ENCODE peak calls at places on chromosomes 12 and 14, in seven cellular contexts. One of them, this sample, is unnamed.

GRCh38 chr12:20220339-20220738 is 148.0 kb upstream of the PDE3A start:
- DNase-seq in activated T-helper 1 cell treated with anti-CD3 and anti-CD28 coated beads, Interleukin-12 subunit alpha, Interleukin-12 subunit beta, Interleukin-2, Interleukin-4 antibody, amounts not matched to agents 30 ng/mL and 10 ng/mL and 1 ng/mL, durations not matched to agents 14 hours and 24 hours and 36 hours: no peak
- DNase-seq in IMR-90: peak; percentile 34
- DNase-seq in NAMALWA: peak; percentile 47
- DNase-seq in NCI-H1436: no peak
- DNase-seq in KG1: no peak
- DNase-seq in brain pericyte: peak; percentile 22
- DNase-seq in this sample: no peak

GRCh38 chr14:31106768-31107167 is 80.6 kb upstream of the STRN3 start:
- DNase-seq in activated T-helper 1 cell treated with anti-CD3 and anti-CD28 coated beads, Interleukin-12 subunit alpha, Interleukin-12 subunit beta, Interleukin-2, Interleukin-4 antibody, amounts not matched to agents 30 ng/mL and 10 ng/mL and 1 ng/mL, durations not matched to agents 14 hours and 24 hours and 36 hours: no peak
- DNase-seq in IMR-90: peak; percentile 56
- DNase-seq in NAMALWA: no peak
- DNase-seq in NCI-H1436: no peak
- DNase-seq in KG1: no peak
- DNase-seq in brain pericyte: no peak
- DNase-seq in this sample: no peak

GRCh38 chr14:104440297-104440956 is 139.1 kb upstream of the C14orf180 start:
- DNase-seq in activated T-helper 1 cell treated with anti-CD3 and anti-CD28 coated beads, Interleukin-12 subunit alpha, Interleukin-12 subunit beta, Interleukin-2, Interleukin-4 antibody, amounts not matched to agents 30 ng/mL and 10 ng/mL and 1 ng/mL, durations not matched to agents 14 hours and 24 hours and 36 hours: no peak
- DNase-seq in IMR-90: no peak
- DNase-seq in NAMALWA: no peak
- DNase-seq in NCI-H1436: no peak
- DNase-seq in KG1: no peak
- DNase-seq in brain pericyte: no peak
- DNase-seq in this sample: no peak

GRCh38 chr12:58148405-58148804 is 207.0 kb downstream of the ATP23 start:
- DNase-seq in activated T-helper 1 cell treated with anti-CD3 and anti-CD28 coated beads, Interleukin-12 subunit alpha, Interleukin-12 subunit beta, Interleukin-2, Interleukin-4 antibody, amounts not matched to agents 30 ng/mL and 10 ng/mL and 1 ng/mL, durations not matched to agents 14 hours and 24 hours and 36 hours: no peak
- DNase-seq in IMR-90: peak; percentile 49
- DNase-seq in NAMALWA: peak; percentile 6
- DNase-seq in NCI-H1436: no peak
- DNase-seq in KG1: no peak
- DNase-seq in brain pericyte: no peak
- DNase-seq in this sample: peak; percentile 12

GRCh38 chr12:79927772-79928474 is 7.0 kb downstream of the PPP1R12A start:
- DNase-seq in activated T-helper 1 cell treated with anti-CD3 and anti-CD28 coated beads, Interleukin-12 subunit alpha, Interleukin-12 subunit beta, Interleukin-2, Interleukin-4 antibody, amounts not matched to agents 30 ng/mL and 10 ng/mL and 1 ng/mL, durations not matched to agents 14 hours and 24 hours and 36 hours: peak; percentile 38
- DNase-seq in IMR-90: peak; percentile 23
- DNase-seq in NAMALWA: peak; percentile 39
- DNase-seq in NCI-H1436: no peak
- DNase-seq in KG1: no peak
- DNase-seq in brain pericyte: no peak
- DNase-seq in this sample: no peak

GRCh38 chr14:35366521-35366976 is 38.0 kb downstream of the NFKBIA start:
- DNase-seq in activated T-helper 1 cell treated with anti-CD3 and anti-CD28 coated beads, Interleukin-12 subunit alpha, Interleukin-12 subunit beta, Interleukin-2, Interleukin-4 antibody, amounts not matched to agents 30 ng/mL and 10 ng/mL and 1 ng/mL, durations not matched to agents 14 hours and 24 hours and 36 hours: no peak
- DNase-seq in IMR-90: no peak
- DNase-seq in NAMALWA: no peak
- DNase-seq in NCI-H1436: no peak
- DNase-seq in KG1: no peak
- DNase-seq in brain pericyte: no peak
- DNase-seq in this sample: no peak

GRCh38 chr12:6959376-6960290 is 8.5 kb downstream of the PTPN6 start:
- DNase-seq in activated T-helper 1 cell treated with anti-CD3 and anti-CD28 coated beads, Interleukin-12 subunit alpha, Interleukin-12 subunit beta, Interleukin-2, Interleukin-4 antibody, amounts not matched to agents 30 ng/mL and 10 ng/mL and 1 ng/mL, durations not matched to agents 14 hours and 24 hours and 36 hours: no peak
- DNase-seq in IMR-90: no peak
- DNase-seq in NAMALWA: no peak
- DNase-seq in NCI-H1436: no peak
- DNase-seq in KG1: no peak
- DNase-seq in brain pericyte: no peak
- DNase-seq in this sample: no peak

GRCh38 chr12:131123817-131124216 is 170.1 kb downstream of the ADGRD1 start:
- DNase-seq in activated T-helper 1 cell treated with anti-CD3 and anti-CD28 coated beads, Interleukin-12 subunit alpha, Interleukin-12 subunit beta, Interleukin-2, Interleukin-4 antibody, amounts not matched to agents 30 ng/mL and 10 ng/mL and 1 ng/mL, durations not matched to agents 14 hours and 24 hours and 36 hours: no peak
- DNase-seq in IMR-90: no peak
- DNase-seq in NAMALWA: no peak
- DNase-seq in NCI-H1436: no peak
- DNase-seq in KG1: no peak
- DNase-seq in brain pericyte: no peak
- DNase-seq in this sample: no peak

GRCh38 chr12:62840311-62840710 is 94.6 kb downstream of the PPM1H start:
- DNase-seq in activated T-helper 1 cell treated with anti-CD3 and anti-CD28 coated beads, Interleukin-12 subunit alpha, Interleukin-12 subunit beta, Interleukin-2, Interleukin-4 antibody, amounts not matched to agents 30 ng/mL and 10 ng/mL and 1 ng/mL, durations not matched to agents 14 hours and 24 hours and 36 hours: no peak
- DNase-seq in IMR-90: no peak
- DNase-seq in NAMALWA: no peak
- DNase-seq in NCI-H1436: no peak
- DNase-seq in KG1: no peak
- DNase-seq in brain pericyte: no peak
- DNase-seq in this sample: no peak

GRCh38 chr12:78530065-78530765 is 334.4 kb upstream of the SYT1 start:
- DNase-seq in activated T-helper 1 cell treated with anti-CD3 and anti-CD28 coated beads, Interleukin-12 subunit alpha, Interleukin-12 subunit beta, Interleukin-2, Interleukin-4 antibody, amounts not matched to agents 30 ng/mL and 10 ng/mL and 1 ng/mL, durations not matched to agents 14 hours and 24 hours and 36 hours: no peak
- DNase-seq in IMR-90: peak; percentile 38
- DNase-seq in NAMALWA: no peak
- DNase-seq in NCI-H1436: peak; percentile 34
- DNase-seq in KG1: no peak
- DNase-seq in brain pericyte: no peak
- DNase-seq in this sample: no peak

GRCh38 chr14:104799657-104800599 is 973 bp upstream of the ZBTB42 start:
- DNase-seq in activated T-helper 1 cell treated with anti-CD3 and anti-CD28 coated beads, Interleukin-12 subunit alpha, Interleukin-12 subunit beta, Interleukin-2, Interleukin-4 antibody, amounts not matched to agents 30 ng/mL and 10 ng/mL and 1 ng/mL, durations not matched to agents 14 hours and 24 hours and 36 hours: peak; percentile 77
- DNase-seq in IMR-90: peak; percentile 67
- DNase-seq in NAMALWA: no peak
- DNase-seq in NCI-H1436: peak; percentile 66
- DNase-seq in KG1: no peak
- DNase-seq in brain pericyte: no peak
- DNase-seq in this sample: no peak

GRCh38 chr12:107622005-107622404 is 63.6 kb upstream of the PWP1 start:
- DNase-seq in activated T-helper 1 cell treated with anti-CD3 and anti-CD28 coated beads, Interleukin-12 subunit alpha, Interleukin-12 subunit beta, Interleukin-2, Interleukin-4 antibody, amounts not matched to agents 30 ng/mL and 10 ng/mL and 1 ng/mL, durations not matched to agents 14 hours and 24 hours and 36 hours: no peak
- DNase-seq in IMR-90: peak; percentile 3
- DNase-seq in NAMALWA: peak; percentile 34
- DNase-seq in NCI-H1436: peak; percentile 32
- DNase-seq in KG1: no peak
- DNase-seq in brain pericyte: no peak
- DNase-seq in this sample: no peak

GRCh38 chr12:121610239-121611149 is 15.8 kb upstream of the ORAI1 start:
- DNase-seq in activated T-helper 1 cell treated with anti-CD3 and anti-CD28 coated beads, Interleukin-12 subunit alpha, Interleukin-12 subunit beta, Interleukin-2, Interleukin-4 antibody, amounts not matched to agents 30 ng/mL and 10 ng/mL and 1 ng/mL, durations not matched to agents 14 hours and 24 hours and 36 hours: no peak
- DNase-seq in IMR-90: peak; percentile 43
- DNase-seq in NAMALWA: no peak
- DNase-seq in NCI-H1436: no peak
- DNase-seq in KG1: no peak
- DNase-seq in brain pericyte: no peak
- DNase-seq in this sample: no peak

GRCh38 chr12:124423683-124424515 is 129.0 kb downstream of the RFLNA start:
- DNase-seq in activated T-helper 1 cell treated with anti-CD3 and anti-CD28 coated beads, Interleukin-12 subunit alpha, Interleukin-12 subunit beta, Interleukin-2, Interleukin-4 antibody, amounts not matched to agents 30 ng/mL and 10 ng/mL and 1 ng/mL, durations not matched to agents 14 hours and 24 hours and 36 hours: no peak
- DNase-seq in IMR-90: no peak
- DNase-seq in NAMALWA: no peak
- DNase-seq in NCI-H1436: no peak
- DNase-seq in KG1: no peak
- DNase-seq in brain pericyte: no peak
- DNase-seq in this sample: no peak

GRCh38 chr14:25833341-25834121 is 764.3 kb downstream of the NOVA1 start:
- DNase-seq in activated T-helper 1 cell treated with anti-CD3 and anti-CD28 coated beads, Interleukin-12 subunit alpha, Interleukin-12 subunit beta, Interleukin-2, Interleukin-4 antibody, amounts not matched to agents 30 ng/mL and 10 ng/mL and 1 ng/mL, durations not matched to agents 14 hours and 24 hours and 36 hours: no peak
- DNase-seq in IMR-90: no peak
- DNase-seq in NAMALWA: peak; percentile 57
- DNase-seq in NCI-H1436: peak; percentile 34
- DNase-seq in KG1: no peak
- DNase-seq in brain pericyte: no peak
- DNase-seq in this sample: no peak

GRCh38 chr14:96263347-96264199 is 7.6 kb downstream of the BDKRB1 start:
- DNase-seq in activated T-helper 1 cell treated with anti-CD3 and anti-CD28 coated beads, Interleukin-12 subunit alpha, Interleukin-12 subunit beta, Interleukin-2, Interleukin-4 antibody, amounts not matched to agents 30 ng/mL and 10 ng/mL and 1 ng/mL, durations not matched to agents 14 hours and 24 hours and 36 hours: no peak
- DNase-seq in IMR-90: peak; percentile 31
- DNase-seq in NAMALWA: peak; percentile 47
- DNase-seq in NCI-H1436: no peak
- DNase-seq in KG1: no peak
- DNase-seq in brain pericyte: no peak
- DNase-seq in this sample: no peak

GRCh38 chr14:28755930-28756895 is 10.4 kb upstream of the FOXG1 start:
- DNase-seq in activated T-helper 1 cell treated with anti-CD3 and anti-CD28 coated beads, Interleukin-12 subunit alpha, Interleukin-12 subunit beta, Interleukin-2, Interleukin-4 antibody, amounts not matched to agents 30 ng/mL and 10 ng/mL and 1 ng/mL, durations not matched to agents 14 hours and 24 hours and 36 hours: no peak
- DNase-seq in IMR-90: no peak
- DNase-seq in NAMALWA: no peak
- DNase-seq in NCI-H1436: no peak
- DNase-seq in KG1: no peak
- DNase-seq in brain pericyte: no peak
- DNase-seq in this sample: no peak

GRCh38 chr14:74984241-74985027 is 18.3 kb upstream of the EIF2B2 start:
- DNase-seq in activated T-helper 1 cell treated with anti-CD3 and anti-CD28 coated beads, Interleukin-12 subunit alpha, Interleukin-12 subunit beta, Interleukin-2, Interleukin-4 antibody, amounts not matched to agents 30 ng/mL and 10 ng/mL and 1 ng/mL, durations not matched to agents 14 hours and 24 hours and 36 hours: no peak
- DNase-seq in IMR-90: no peak
- DNase-seq in NAMALWA: no peak
- DNase-seq in NCI-H1436: no peak
- DNase-seq in KG1: no peak
- DNase-seq in brain pericyte: no peak
- DNase-seq in this sample: no peak

GRCh38 chr12:43407816-43408645 is 144.0 kb downstream of the ADAMTS20 start:
- DNase-seq in activated T-helper 1 cell treated with anti-CD3 and anti-CD28 coated beads, Interleukin-12 subunit alpha, Interleukin-12 subunit beta, Interleukin-2, Interleukin-4 antibody, amounts not matched to agents 30 ng/mL and 10 ng/mL and 1 ng/mL, durations not matched to agents 14 hours and 24 hours and 36 hours: no peak
- DNase-seq in IMR-90: peak; percentile 50
- DNase-seq in NAMALWA: no peak
- DNase-seq in NCI-H1436: no peak
- DNase-seq in KG1: no peak
- DNase-seq in brain pericyte: no peak
- DNase-seq in this sample: no peak

GRCh38 chr12:93009533-93009932 is 80.4 kb upstream of the EEA1 start:
- DNase-seq in activated T-helper 1 cell treated with anti-CD3 and anti-CD28 coated beads, Interleukin-12 subunit alpha, Interleukin-12 subunit beta, Interleukin-2, Interleukin-4 antibody, amounts not matched to agents 30 ng/mL and 10 ng/mL and 1 ng/mL, durations not matched to agents 14 hours and 24 hours and 36 hours: no peak
- DNase-seq in IMR-90: no peak
- DNase-seq in NAMALWA: no peak
- DNase-seq in NCI-H1436: no peak
- DNase-seq in KG1: no peak
- DNase-seq in brain pericyte: no peak
- DNase-seq in this sample: no peak

GRCh38 chr12:15962760-15963159 is 51.6 kb downstream of the DERA start:
- DNase-seq in activated T-helper 1 cell treated with anti-CD3 and anti-CD28 coated beads, Interleukin-12 subunit alpha, Interleukin-12 subunit beta, Interleukin-2, Interleukin-4 antibody, amounts not matched to agents 30 ng/mL and 10 ng/mL and 1 ng/mL, durations not matched to agents 14 hours and 24 hours and 36 hours: no peak
- DNase-seq in IMR-90: peak; percentile 12
- DNase-seq in NAMALWA: no peak
- DNase-seq in NCI-H1436: no peak
- DNase-seq in KG1: no peak
- DNase-seq in brain pericyte: no peak
- DNase-seq in this sample: no peak